ENCODE peak calls at places on chromosomes 16 and 17, in five cellular contexts. A, X, H, V and R are unnamed samples.

GRCh38 chr17:77822302-77823030 is 136.0 kb upstream of the TNRC6C start:
- DNase-seq in A (no peak), X (no peak), H (peak), V (no peak), R (no peak)

GRCh38 chr16:66898207-66898606 is 17.9 kb downstream of the PDP2 start:
- DNase-seq in A (no peak), X (no peak), H (peak), V (no peak), R (no peak)

GRCh38 chr16:27779719-27780161 is 229.8 kb downstream of the KATNIP start:
- DNase-seq in A (peak), X (peak), H (peak), V (no peak), R (peak)

GRCh38 chr16:264440-264951 is 11.2 kb downstream of the RGS11 start:
- DNase-seq in A (no peak), X (no peak), H (no peak), V (no peak), R (no peak)

GRCh38 chr17:44071198-44071520 is 624 bp downstream of the G6PC3 start:
- DNase-seq in A (no peak), X (no peak), H (no peak), V (no peak), R (no peak)

GRCh38 chr17:75828741-75829140 is 15.5 kb downstream of the UNC13D start:
- DNase-seq in A (no peak), X (no peak), H (no peak), V (no peak), R (no peak)

GRCh38 chr17:51263001-51263400 is 2.7 kb downstream of the UTP18 start:
- DNase-seq in A (no peak), X (no peak), H (peak), V (no peak), R (peak)

GRCh38 chr17:15377608-15378007 is 36.2 kb upstream of the TEKT3 start:
- DNase-seq in A (peak), X (peak), H (peak), V (no peak), R (peak)

GRCh38 chr17:73311781-73312641 is at the start of gene CDC42EP4:
- DNase-seq in A (peak), X (peak), H (peak), V (peak), R (peak)

GRCh38 chr16:2044541-2044940 is 3.1 kb downstream of the NTHL1 start:
- DNase-seq in A (no peak), X (no peak), H (no peak), V (no peak), R (no peak)

GRCh38 chr16:2042171-2042570 is 5.5 kb downstream of the NTHL1 start:
- DNase-seq in A (no peak), X (no peak), H (no peak), V (no peak), R (no peak)

GRCh38 chr16:2042666-2043295 is 4.9 kb downstream of the NTHL1 start:
- DNase-seq in A (no peak), X (no peak), H (no peak), V (no peak), R (no peak)

GRCh38 chr16:2043296-2043979 is 4.2 kb downstream of the NTHL1 start:
- DNase-seq in A (no peak), X (no peak), H (no peak), V (no peak), R (no peak)

GRCh38 chr16:2043980-2044451 is 3.6 kb downstream of the NTHL1 start:
- DNase-seq in A (no peak), X (no peak), H (no peak), V (no peak), R (no peak)
- TF ChIP-seq EZH2phosphoT487 in A (no peak), X (no peak), H (no peak), V (no peak), R (no peak)

DNA sequence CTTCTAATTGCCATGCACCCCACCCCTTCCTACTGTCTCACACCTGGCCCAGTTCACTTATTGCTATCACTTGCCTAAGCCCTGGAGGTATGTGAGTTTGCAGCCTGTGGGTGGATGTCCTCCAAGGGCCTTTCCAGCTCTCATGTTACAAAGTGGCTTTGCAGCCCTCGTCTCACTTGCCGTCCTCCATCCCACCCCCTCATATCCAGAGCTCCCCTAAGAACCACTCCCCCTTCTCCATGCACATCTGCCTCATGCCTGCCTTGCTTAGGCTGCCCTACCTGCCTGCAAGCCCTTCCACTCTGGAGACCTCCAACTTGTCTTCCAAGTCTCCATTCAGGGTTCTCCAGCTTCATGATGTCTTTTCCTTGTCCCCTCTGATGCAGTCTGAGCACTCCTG is 119.4 kb upstream of the NLRP1 start:
- DNase-seq in A (peak), X (no peak), H (no peak), V (no peak), R (no peak)
- TF ChIP-seq EZH2 in A (no peak), X (no peak), H (no peak), V (no peak), R (no peak)

GRCh38 chr17:39955726-39956225 is 7.0 kb upstream of the GSDMA start:
- DNase-seq in A (no peak), X (no peak), H (no peak), V (no peak), R (no peak)

GRCh38 chr17:39952665-39953470 is 9.9 kb upstream of the GSDMA start:
- DNase-seq in A (peak), X (peak), H (peak), V (peak), R (peak)

GRCh38 chr17:39954876-39955275 is 7.9 kb upstream of the GSDMA start:
- DNase-seq in A (peak), X (no peak), H (no peak), V (no peak), R (no peak)

GRCh38 chr17:39951924-39952664 is 10.7 kb upstream of the GSDMA start:
- DNase-seq in A (no peak), X (no peak), H (no peak), V (no peak), R (no peak)

GRCh38 chr17:39953471-39953888 is 9.3 kb upstream of the GSDMA start:
- DNase-seq in A (no peak), X (no peak), H (no peak), V (no peak), R (no peak)
- TF ChIP-seq EZH2phosphoT487 in A (no peak), X (no peak), H (no peak), V (no peak), R (no peak)

DNA sequence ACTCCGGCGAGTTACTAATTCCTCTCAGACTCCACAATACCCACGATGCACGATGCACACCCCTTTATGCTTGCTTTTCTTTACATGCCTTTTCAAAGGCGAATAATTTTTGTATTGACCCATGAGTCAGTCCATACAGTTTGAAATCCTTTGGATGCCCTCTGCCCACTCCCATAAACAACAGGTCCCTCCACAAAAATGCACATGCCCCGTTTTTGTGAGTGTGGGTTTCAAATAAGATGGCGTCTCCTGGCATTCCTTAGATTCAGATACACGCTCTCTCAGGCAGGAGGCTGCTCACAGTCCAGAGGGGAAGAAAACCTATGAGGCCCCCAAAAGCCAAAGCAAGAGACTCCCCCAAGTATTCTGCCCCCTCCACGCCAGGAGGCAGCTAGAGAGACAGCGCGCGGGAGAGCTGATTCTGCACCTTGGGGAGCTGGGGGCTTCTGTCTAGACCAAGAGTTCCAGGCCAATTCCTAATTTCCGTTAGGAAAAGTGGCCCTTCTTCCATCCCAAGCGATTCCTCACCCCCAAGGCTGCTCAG is 19.6 kb upstream of the HOXB9 start:
- DNase-seq in A (no peak), X (no peak), H (no peak), V (no peak), R (no peak)
- TF ChIP-seq EZH2 in A (peak), X (no peak), H (peak), V (no peak), R (no peak)

GRCh38 chr17:4658478-4659305 is 17.2 kb upstream of the ALOX15 start:
- DNase-seq in A (no peak), X (no peak), H (peak), V (no peak), R (peak)
- TF ChIP-seq EZH2phosphoT487 in A (no peak), X (no peak), H (no peak), V (no peak), R (no peak)

GRCh38 chr17:1147664-1148063 is 32.1 kb downstream of the ABR start:
- DNase-seq in A (peak), X (peak), H (peak), V (peak), R (peak)
- TF ChIP-seq EZH2 in A (no peak), X (no peak), H (no peak), V (no peak), R (no peak)